ENCODE peak calls at places on chromosomes 2 and 18, in five cellular contexts. K is HepG2, A is K562, V is GM12878, C is H1. U is an unnamed sample.

GRCh38 chr2:44578401-44579135 is 216.8 kb downstream of the CAMKMT start:
- DNase-seq in K (no peak), A (no peak), V (peak), C (no peak), U (no peak)

GRCh38 chr18:75896865-75897264 is 469.4 kb upstream of the SMIM21 start:
- DNase-seq in K (peak), A (no peak), V (no peak), C (no peak), U (peak)

GRCh38 chr2:231717281-231718180 is 9.2 kb downstream of the PTMA start:
- DNase-seq in K (peak), A (peak), V (peak), C (no peak), U (peak)

GRCh38 chr18:79490593-79491551 is 95.1 kb downstream of the NFATC1 start:
- DNase-seq in K (no peak), A (no peak), V (no peak), C (no peak), U (no peak)

GRCh38 chr2:185787530-185788145 is 49.0 kb downstream of the FSIP2 start:
- DNase-seq in K (no peak), A (no peak), V (no peak), C (no peak), U (no peak)

GRCh38 chr18:38693085-38693484 is 1127.5 kb upstream of the CELF4 start:
- DNase-seq in K (no peak), A (no peak), V (no peak), C (no peak), U (no peak)

GRCh38 chr2:53230691-53231090 is 536.9 kb upstream of the CHAC2 start:
- DNase-seq in K (no peak), A (no peak), V (no peak), C (no peak), U (no peak)

GRCh38 chr2:112153179-112153490 is 14.9 kb downstream of the FBLN7 start:
- DNase-seq in K (no peak), A (no peak), V (no peak), C (no peak), U (no peak)

GRCh38 chr2:190511104-190511503 is 23.4 kb downstream of the NEMP2 start:
- DNase-seq in K (peak), A (peak), V (no peak), C (no peak), U (peak)

GRCh38 chr2:204645018-204645775 is 99.9 kb downstream of the PARD3B start:
- DNase-seq in K (no peak), A (no peak), V (no peak), C (no peak), U (no peak)

GRCh38 chr2:174681099-174681982 is 82.9 kb downstream of the CHRNA1 start:
- DNase-seq in K (peak), A (no peak), V (no peak), C (no peak), U (no peak)

GRCh38 chr2:207123776-207124391 is 41.9 kb downstream of the KLF7 start:
- DNase-seq in K (no peak), A (no peak), V (no peak), C (no peak), U (no peak)

GRCh38 chr2:24021122-24021998 is 11.5 kb downstream of the MFSD2B start:
- DNase-seq in K (peak), A (peak), V (no peak), C (peak), U (no peak)

GRCh38 chr2:234983011-234983726 is 31.4 kb downstream of the SH3BP4 start:
- DNase-seq in K (no peak), A (no peak), V (no peak), C (no peak), U (no peak)

GRCh38 chr2:27420996-27421395 is 7.4 kb upstream of the NRBP1 start:
- DNase-seq in K (no peak), A (no peak), V (no peak), C (no peak), U (no peak)

GRCh38 chr2:15814406-15814805 is 125.9 kb upstream of the MYCN start:
- DNase-seq in K (no peak), A (no peak), V (no peak), C (no peak), U (no peak)

GRCh38 chr18:46097378-46097852 is 681 bp downstream of the ATP5F1A start:
- DNase-seq in K (no peak), A (peak), V (no peak), C (no peak), U (no peak)

GRCh38 chr2:12684471-12684936 is 32.2 kb upstream of the TRIB2 start:
- DNase-seq in K (no peak), A (no peak), V (no peak), C (no peak), U (no peak)

GRCh38 chr2:227816507-227817274 is 3.0 kb downstream of the CCL20 start:
- DNase-seq in K (peak), A (no peak), V (no peak), C (no peak), U (no peak)

GRCh38 chr18:3452750-3453539 is 3.0 kb downstream of the TGIF1 start:
- DNase-seq in K (no peak), A (no peak), V (no peak), C (no peak), U (no peak)

DNA sequence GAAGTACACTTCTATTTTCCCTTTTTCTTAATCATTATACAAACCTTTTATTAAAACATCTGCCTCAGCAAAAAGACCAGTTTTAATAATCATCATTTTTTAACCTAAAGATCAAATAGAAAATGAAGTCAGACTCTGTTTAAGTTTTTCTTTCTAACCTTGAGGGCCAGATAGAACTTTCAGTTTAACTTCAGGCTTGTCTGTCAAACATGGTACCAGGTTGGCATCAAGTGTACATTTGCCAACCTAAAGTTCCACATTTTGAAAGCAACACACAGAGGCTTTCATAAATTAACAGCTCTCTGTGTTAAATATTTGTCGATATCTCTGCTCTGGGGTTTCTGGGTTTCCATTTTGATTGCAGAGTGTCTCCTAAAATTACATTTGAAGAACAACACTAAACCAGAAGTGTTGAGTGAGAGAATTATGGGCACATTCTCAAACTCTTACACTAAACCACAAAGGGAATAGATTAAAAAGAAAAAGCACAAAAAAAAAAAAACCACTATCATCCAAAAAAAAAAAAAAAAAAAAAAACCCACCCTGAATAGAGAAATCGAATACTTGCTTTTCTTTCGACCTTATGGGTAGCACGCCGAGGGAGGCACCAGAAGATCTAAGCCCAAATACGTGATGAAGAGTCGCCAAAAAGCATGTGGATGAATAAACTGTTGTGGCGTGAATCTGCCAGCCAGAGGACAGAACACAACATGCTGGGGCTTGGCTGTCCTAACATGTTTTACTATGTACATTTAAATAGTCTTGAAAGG is 166.2 kb downstream of the TCF4 start:
- DNase-seq in K (no peak), A (no peak), V (no peak), C (no peak), U (no peak)
- H3K9ac ChIP-seq in K (no peak), A (no peak), V (no peak), C (no peak), U (no peak)

GRCh38 chr2:212831671-212832199 is 293.1 kb upstream of the ERBB4 start:
- DNase-seq in K (no peak), A (no peak), V (no peak), C (no peak), U (no peak)
- TF ChIP-seq ZNF274 in K (no peak), A (no peak), V (no peak), C (no peak), U (no peak)

GRCh38 chr2:7161501-7161900 is 244.3 kb downstream of the RNF144A start:
- DNase-seq in K (no peak), A (no peak), V (no peak), C (no peak), U (no peak)
- TF ChIP-seq JUND in K (no peak), A (no peak), V (no peak), C (no peak), U (no peak)

GRCh38 chr18:6606411-6607085 is 123.0 kb upstream of the ARHGAP28 start:
- DNase-seq in K (no peak), A (no peak), V (no peak), C (no peak), U (no peak)
- H3K9ac ChIP-seq in K (no peak), A (no peak), V (no peak), C (no peak), U (no peak)

DNA sequence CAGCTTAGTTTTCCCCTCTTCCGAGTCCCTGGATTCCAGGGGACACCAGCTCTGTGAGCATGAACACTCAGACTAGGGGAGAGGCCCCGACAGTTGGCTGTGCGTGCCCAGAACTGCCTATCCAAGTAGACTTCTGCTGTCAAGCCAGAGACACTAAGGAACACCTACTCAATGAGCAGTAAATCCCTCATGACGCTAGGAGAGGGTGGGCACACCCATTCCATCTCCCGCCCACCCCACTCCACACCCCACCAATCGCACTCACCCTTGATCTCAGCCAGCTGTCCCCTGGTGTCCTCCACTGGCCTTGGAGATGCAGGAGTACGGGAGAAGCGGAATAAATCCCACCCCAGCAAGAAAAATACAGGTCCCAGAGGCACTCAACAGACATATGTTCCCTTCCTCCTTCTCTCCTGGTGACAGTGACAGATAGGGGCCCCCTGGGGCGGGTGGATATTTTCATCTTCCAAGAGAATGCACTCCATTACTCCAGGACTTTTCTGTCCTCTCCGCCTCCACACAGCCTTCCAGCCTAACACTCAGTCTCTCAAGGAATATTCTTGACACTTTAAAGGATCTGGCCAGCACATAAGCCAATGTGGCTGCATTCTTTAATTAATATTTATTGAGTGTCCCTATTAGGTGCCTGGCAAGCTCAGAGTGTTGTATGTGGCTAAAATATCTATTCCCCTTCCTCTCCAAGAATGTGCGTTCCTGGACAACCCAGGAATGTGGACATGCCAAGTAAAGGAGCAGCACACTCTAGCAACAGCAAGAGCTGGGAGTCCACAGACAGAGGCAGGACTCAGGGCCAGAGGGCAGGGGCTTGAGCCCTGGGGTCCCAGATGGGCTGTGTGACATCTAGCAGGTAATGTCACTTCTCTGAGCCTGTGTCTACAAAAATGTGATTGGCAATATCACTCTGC is 13.1 kb upstream of the SMAD7 start:
- DNase-seq in K (no peak), A (no peak), V (no peak), C (no peak), U (no peak)
- TF ChIP-seq ZNF274 in K (no peak), A (no peak), V (no peak), C (no peak), U (no peak)

GRCh38 chr2:59583173-59583765 is 970.2 kb downstream of the BCL11A start:
- DNase-seq in K (no peak), A (no peak), V (no peak), C (no peak), U (no peak)

GRCh38 chr2:59584958-59585357 is 968.5 kb downstream of the BCL11A start:
- DNase-seq in K (peak), A (peak), V (no peak), C (peak), U (no peak)

GRCh38 chr2:59590802-59591201 is 962.7 kb downstream of the BCL11A start:
- DNase-seq in K (no peak), A (no peak), V (no peak), C (no peak), U (no peak)

GRCh38 chr2:59589881-59590280 is 963.6 kb downstream of the BCL11A start:
- DNase-seq in K (no peak), A (no peak), V (no peak), C (no peak), U (no peak)

GRCh38 chr2:59585657-59586056 is 967.8 kb downstream of the BCL11A start:
- DNase-seq in K (no peak), A (no peak), V (no peak), C (no peak), U (no peak)
- TF ChIP-seq JUND in K (no peak), A (no peak), V (no peak), C (no peak), U (no peak)

GRCh38 chr2:162012565-162012869 is 61.5 kb downstream of the DPP4 start:
- DNase-seq in K (no peak), A (no peak), V (no peak), C (no peak), U (no peak)

GRCh38 chr2:162013514-162014205 is 60.4 kb downstream of the DPP4 start:
- DNase-seq in K (no peak), A (no peak), V (no peak), C (no peak), U (no peak)

GRCh38 chr2:162014751-162015150 is 59.3 kb downstream of the DPP4 start:
- DNase-seq in K (no peak), A (no peak), V (no peak), C (no peak), U (no peak)

GRCh38 chr2:162009543-162009942 is 64.5 kb downstream of the DPP4 start:
- DNase-seq in K (no peak), A (no peak), V (no peak), C (no peak), U (no peak)

DNA sequence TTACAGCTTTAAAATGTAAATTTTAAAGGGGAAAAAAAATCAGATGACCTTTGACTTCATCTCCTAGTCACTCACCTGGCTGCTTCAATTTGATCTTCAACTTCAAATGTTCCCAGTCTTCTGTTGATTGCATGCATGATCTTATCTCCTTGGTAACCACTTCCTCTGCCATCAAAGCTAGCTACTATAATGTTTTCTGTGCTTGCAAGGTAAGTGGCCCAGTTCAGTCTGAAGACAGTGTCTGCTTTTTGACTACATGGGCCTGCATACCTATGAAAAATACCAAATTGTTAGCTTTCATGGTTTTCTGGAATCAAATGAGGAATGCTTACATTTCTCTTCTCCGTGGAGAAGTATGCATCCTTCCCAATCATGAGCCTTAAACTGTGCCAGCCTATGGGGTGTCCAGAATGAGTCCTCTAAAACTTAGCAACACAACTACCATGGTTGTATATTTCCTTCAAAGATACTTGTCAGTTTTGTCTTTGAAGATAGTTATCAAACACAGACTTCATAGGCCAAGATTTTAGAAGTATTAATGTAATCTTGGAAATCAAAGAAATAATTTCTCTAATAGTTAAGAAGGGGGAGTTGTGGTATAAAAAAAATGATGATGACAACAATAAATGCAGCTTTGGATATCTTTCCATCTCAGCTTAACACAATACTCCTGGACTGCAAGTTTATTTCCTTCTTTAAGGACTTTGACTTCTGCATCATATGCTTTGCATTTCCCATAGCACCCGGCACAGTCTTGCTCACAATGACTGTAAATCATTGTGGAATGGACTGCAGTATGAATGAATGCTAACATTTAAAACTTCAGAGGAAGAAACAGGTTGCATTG is 62.1 kb downstream of the DPP4 start:
- DNase-seq in K (no peak), A (no peak), V (no peak), C (no peak), U (no peak)
- H3K9ac ChIP-seq in K (no peak), A (no peak), V (no peak), C (no peak), U (no peak)

DNA sequence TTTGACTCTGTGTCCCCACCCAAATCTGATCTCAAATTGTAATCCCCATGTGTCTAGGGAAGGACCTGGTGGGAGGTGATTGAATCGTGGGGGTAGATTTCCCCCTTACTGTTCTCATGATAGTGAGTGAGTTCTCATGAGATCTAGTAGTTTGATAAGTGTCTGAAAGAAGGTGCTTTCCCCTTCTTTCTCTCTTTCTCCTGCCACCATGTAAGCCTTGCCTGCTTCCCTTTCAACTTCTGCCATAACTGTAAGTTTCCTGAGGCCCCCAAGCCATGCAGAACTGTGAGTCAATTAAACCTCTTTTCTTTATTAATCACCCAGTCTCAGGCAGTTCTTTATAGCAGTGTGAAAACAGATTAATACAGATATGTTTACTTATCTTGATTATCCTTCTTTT is 266.5 kb upstream of the GYPC start:
- DNase-seq in K (no peak), A (no peak), V (no peak), C (no peak), U (no peak)
- TF ChIP-seq ZNF274 in K (no peak), A (no peak), V (no peak), C (no peak), U (no peak)

U was measured in HCT116.